ENCODE peak calls at places on chromosomes 6 and 20, in six cellular contexts. K is NCI-H1417, B is body of pancreas, D is HuH-7.5, C is sciatic nerve, U is upper lobe of right lung. I is an unnamed sample.

GRCh38 chr6:120735641-120736040 is 598.6 kb downstream of the TBC1D32 start:
- DNase-seq in K (no peak), B (no peak), D (no peak), C (no peak), U (no peak), I (no peak)

GRCh38 chr20:37364013-37364926 is 18.3 kb downstream of the SRC start:
- DNase-seq in K (no peak), B (peak), D (no peak), C (no peak), U (peak), I (no peak)

GRCh38 chr20:61274326-61274725 is 22.3 kb downstream of the CDH4 start:
- DNase-seq in K (no peak), B (no peak), D (no peak), C (no peak), U (no peak), I (no peak)

GRCh38 chr6:136089885-136090284 is 160.2 kb downstream of the MTFR2 start:
- DNase-seq in K (no peak), B (no peak), D (no peak), C (no peak), U (no peak), I (no peak)

GRCh38 chr6:137927777-137928218 is 60.7 kb downstream of the TNFAIP3 start:
- DNase-seq in K (no peak), B (no peak), D (no peak), C (no peak), U (no peak), I (no peak)

GRCh38 chr6:1651362-1651761 is 41.6 kb downstream of the FOXC1 start:
- DNase-seq in K (no peak), B (no peak), D (no peak), C (no peak), U (no peak), I (no peak)

GRCh38 chr6:71404145-71404966 is 115.7 kb downstream of the OGFRL1 start:
- DNase-seq in K (no peak), B (no peak), D (no peak), C (no peak), U (no peak), I (peak)

GRCh38 chr20:4227085-4227821 is 211.9 kb upstream of the RNF24 start:
- DNase-seq in K (no peak), B (no peak), D (no peak), C (no peak), U (no peak), I (peak)

GRCh38 chr6:125718109-125718508 is 31.3 kb upstream of the HEY2 start:
- DNase-seq in K (peak), B (no peak), D (no peak), C (no peak), U (no peak), I (no peak)

GRCh38 chr6:134491473-134491872 is 173.6 kb upstream of the SGK1 start:
- DNase-seq in K (no peak), B (no peak), D (no peak), C (no peak), U (no peak), I (peak)

GRCh38 chr20:46979603-46980241 is 85.1 kb downstream of the EYA2 start:
- DNase-seq in K (no peak), B (no peak), D (no peak), C (no peak), U (no peak), I (no peak)

GRCh38 chr6:10733151-10733715 is 10.4 kb downstream of the TMEM14C start:
- DNase-seq in K (no peak), B (no peak), D (no peak), C (no peak), U (no peak), I (no peak)

GRCh38 chr6:13165518-13166186 is 162.7 kb downstream of the TBC1D7 start:
- DNase-seq in K (no peak), B (no peak), D (no peak), C (no peak), U (no peak), I (no peak)

GRCh38 chr20:13356591-13356990 is 135.5 kb downstream of the ISM1 start:
- DNase-seq in K (no peak), B (no peak), D (no peak), C (no peak), U (no peak), I (no peak)